ENCODE peak calls at places on chromosomes 3 and 15, in nine cellular contexts. T, R, M, C, F, H, K, A and D are unnamed samples.

GRCh38 chr15:68471552-68471951 is 39.6 kb upstream of the ITGA11 start:
- DNase-seq in T (no peak), C (no peak), M (no peak), H (no peak), R (no peak), K (no peak), F (no peak), A (no peak), D (no peak)

GRCh38 chr3:76134166-76134565 is 348.8 kb upstream of the ZNF717 start:
- DNase-seq in C (no peak), K (peak), F (no peak), T (no peak), H (no peak), R (no peak), A (no peak), M (no peak), D (no peak)

GRCh38 chr15:88776646-88777045 is 26.6 kb upstream of the ACAN start:
- DNase-seq in R (no peak), K (no peak), A (no peak), T (no peak), H (no peak), C (no peak), F (no peak), M (no peak), D (no peak)

GRCh38 chr3:29319798-29320197 is 38.9 kb downstream of the RBMS3 start:
- DNase-seq in A (no peak), R (no peak), M (no peak), H (no peak), F (no peak), C (no peak), T (no peak), K (no peak), D (no peak)

GRCh38 chr3:11716576-11717250 is 73.0 kb upstream of the VGLL4 start:
- DNase-seq in A (no peak), H (no peak), R (no peak), T (no peak), C (no peak), K (no peak), F (no peak), M (no peak), D (no peak)

GRCh38 chr3:166324401-166324800 is 487.2 kb upstream of the BCHE start:
- DNase-seq in C (no peak), K (no peak), A (no peak), F (no peak), T (no peak), H (no peak), R (no peak), M (no peak), D (no peak)

GRCh38 chr3:149494022-149494758 is 19.7 kb downstream of the TM4SF4 start:
- DNase-seq in H (no peak), F (peak), T (peak), K (peak), M (peak), C (peak), A (peak), R (peak), D (peak)

GRCh38 chr3:10935028-10935427 is 57.5 kb upstream of the SLC6A1 start:
- DNase-seq in R (no peak), K (no peak), A (no peak), T (no peak), H (no peak), C (no peak), F (no peak), M (no peak), D (no peak)

GRCh38 chr15:45948226-45948625 is 313.4 kb downstream of the SQOR start:
- DNase-seq in T (no peak), M (no peak), R (no peak), C (no peak), H (no peak), K (no peak), A (no peak), F (no peak), D (no peak)